ENCODE peak calls at places on chromosomes 1 and 21, in four cellular contexts. D is hypothalamus, T is GM12865, B is NCI-H1092 treated with DMSO at 0.1 percent for 48 hours. P is an unnamed sample.

GRCh38 chr1:100699744-100700143 is 19.8 kb upstream of the VCAM1 start:
- DNase-seq in B (no peak), T (no peak), D (no peak), P (no peak)

GRCh38 chr21:43001316-43001715 is 27.0 kb downstream of the PKNOX1 start:
- DNase-seq in B (no peak), T (no peak), D (no peak), P (no peak)

GRCh38 chr1:236455242-236455641 is 61.2 kb downstream of the EDARADD start:
- DNase-seq in T (no peak), D (no peak), B (no peak), P (no peak)

GRCh38 chr1:209335090-209335692 is 248.3 kb upstream of the CAMK1G start:
- DNase-seq in T (peak; percentile 33), D (no peak), B (peak; percentile 25), P (no peak)

GRCh38 chr1:189027509-189027908 is 1450.2 kb downstream of the BRINP3 start:
- DNase-seq in B (no peak), T (no peak), D (no peak), P (no peak)

GRCh38 chr1:16014509-16015482 is 3.0 kb downstream of the HSPB7 start:
- DNase-seq in T (peak; percentile 43), D (no peak), B (no peak), P (peak; percentile 63)

GRCh38 chr1:165296205-165296604 is 60.3 kb downstream of the LMX1A start:
- DNase-seq in D (no peak), B (no peak), T (no peak), P (no peak)

GRCh38 chr1:75034376-75034775 is 99.8 kb upstream of the LHX8 start:
- DNase-seq in T (no peak), B (no peak), D (no peak), P (no peak)

GRCh38 chr1:24966724-24967346 is 36.8 kb upstream of the RUNX3 start:
- DNase-seq in T (peak; percentile 89), D (no peak), B (no peak), P (no peak)

GRCh38 chr1:71621785-71622184 is 541.0 kb upstream of the ZRANB2 start:
- DNase-seq in B (no peak), T (no peak), D (no peak), P (no peak)

GRCh38 chr1:82517586-82517985 is 716.9 kb downstream of the ADGRL2 start:
- DNase-seq in T (peak; percentile 3), D (no peak), B (no peak), P (peak; percentile 41)

GRCh38 chr1:176896216-176896615 is 268.3 kb downstream of the ASTN1 start:
- DNase-seq in D (no peak), T (no peak), B (no peak), P (no peak)

GRCh38 chr1:40039757-40040510 is 595 bp upstream of the CAP1 start:
- DNase-seq in B (peak; percentile 95), D (peak; percentile 67), T (peak; percentile 97), P (peak; percentile 94)

GRCh38 chr1:180675586-180675985 is 43.8 kb downstream of the XPR1 start:
- DNase-seq in D (no peak), T (no peak), B (no peak), P (no peak)

GRCh38 chr21:39730418-39731107 is 14.4 kb upstream of the IGSF5 start:
- DNase-seq in T (no peak), D (no peak), B (no peak), P (no peak)

GRCh38 chr1:93905051-93905450 is 4.2 kb downstream of the GCLM start:
- DNase-seq in T (no peak), D (no peak), B (no peak), P (no peak)

GRCh38 chr1:3070654-3071506 is 1.9 kb downstream of the PRDM16 start:
- DNase-seq in B (no peak), T (no peak), D (no peak), P (peak; percentile 91)

GRCh38 chr1:203325004-203325417 is 19.7 kb downstream of the BTG2 start:
- DNase-seq in B (peak; percentile 94), D (no peak), T (peak; percentile 94), P (no peak)

GRCh38 chr1:9942939-9943807 is at the start of the genes LZIC and NMNAT1:
- DNase-seq in D (peak; percentile 90), T (peak; percentile 98), B (peak; percentile 92), P (peak; percentile 98)

GRCh38 chr21:34227386-34227852 is 136.4 kb upstream of the KCNE2 start:
- DNase-seq in T (no peak), B (no peak), D (no peak), P (no peak)

GRCh38 chr1:59138402-59138801 is 158.5 kb upstream of the FGGY start:
- DNase-seq in B (no peak), T (no peak), D (no peak), P (no peak)

GRCh38 chr1:182784556-182785171 is 4.9 kb upstream of the NPL start:
- DNase-seq in T (peak; percentile 65), D (peak; percentile 7), B (peak; percentile 86), P (no peak)

GRCh38 chr1:101247404-101248287 is 10.8 kb downstream of the S1PR1 start:
- DNase-seq in T (peak; percentile 94), B (no peak), D (no peak), P (no peak)

GRCh38 chr1:47361380-47361779 is 27.8 kb downstream of the CMPK1 start:
- DNase-seq in B (no peak), T (no peak), D (no peak), P (no peak)

GRCh38 chr1:225882008-225882698 is at the start of gene TMEM63A:
- DNase-seq in B (no peak), T (peak; percentile 92), D (peak; percentile 87), P (no peak)

GRCh38 chr1:205775717-205776056 is 405 bp upstream of the RAB29 start:
- DNase-seq in B (no peak), D (no peak), T (no peak), P (no peak)